ENCODE peak calls at places on chromosomes 4 and X, in ten cellular contexts. K is GM23338, H is HCT116, J is cardiac muscle cell, T is glutamatergic neuron, C is fibroblast of mammary gland, Y is neural crest cell, B is AG09319, V is cardiac fibroblast, M is foreskin fibroblast. E is an unnamed sample.

GRCh38 chr4:10121568-10122097 is 5.0 kb upstream of the WDR1 start:
- DNase-seq in B (no peak), K (no peak), J (no peak), C (no peak), M (no peak), Y (no peak), T (no peak), H (no peak), V (no peak), E (no peak)

GRCh38 chrX:135099493-135099783 is 20.9 kb downstream of the ETDB start:
- DNase-seq in M (no peak), B (no peak), C (no peak), J (no peak), K (no peak), V (no peak), T (no peak), Y (no peak), H (no peak), E (no peak)

GRCh38 chrX:155262970-155263754 is 1.1 kb downstream of the RAB39B start:
- DNase-seq in J (no peak), C (no peak), K (no peak), M (no peak), Y (no peak), V (no peak), T (no peak), H (no peak), B (no peak), E (no peak)

GRCh38 chrX:53479295-53479694 is 45.1 kb upstream of the HSD17B10 start:
- DNase-seq in H (no peak), J (no peak), V (peak; percentile 6), T (no peak), C (no peak), Y (no peak), B (no peak), M (no peak), K (peak; percentile 63), E (no peak)

GRCh38 chr4:145260091-145260490 is 79.7 kb upstream of the OTUD4 start:
- DNase-seq in H (no peak), Y (no peak), M (no peak), K (peak; percentile 74), J (no peak), T (no peak), V (no peak), B (no peak), C (no peak), E (no peak)

GRCh38 chrX:92260102-92260501 is 480.9 kb downstream of the PCDH11X start:
- DNase-seq in H (no peak), B (no peak), M (no peak), V (no peak), J (no peak), K (peak; percentile 67), T (no peak), Y (no peak), C (no peak), E (no peak)

GRCh38 chrX:9913041-9913440 is 54.1 kb upstream of the CLDN34 start:
- DNase-seq in Y (no peak), C (peak; percentile 33), T (no peak), K (no peak), V (no peak), J (no peak), H (no peak), M (no peak), B (no peak), E (no peak)

GRCh38 chrX:41588271-41588670 is 100.5 kb upstream of the GPR34 start:
- DNase-seq in M (no peak), V (no peak), K (no peak), C (no peak), B (no peak), Y (no peak), T (no peak), H (no peak), J (no peak), E (no peak)

GRCh38 chr4:108018038-108018883 is 28.6 kb downstream of the HADH start:
- DNase-seq in J (peak; percentile 82), B (peak; percentile 44), M (peak; percentile 73), V (peak; percentile 87), Y (peak; percentile 90), T (peak; percentile 89), C (peak; percentile 80), K (peak; percentile 88), H (peak; percentile 55), E (peak; percentile 39)

GRCh38 chrX:10356979-10357378 is 200.2 kb downstream of the CLCN4 start:
- DNase-seq in T (no peak), C (peak; percentile 68), K (no peak), B (no peak), V (no peak), H (no peak), M (peak; percentile 9), Y (no peak), J (no peak), E (no peak)

GRCh38 chrX:22237479-22237878 is 35.2 kb upstream of the CBLL2 start:
- DNase-seq in H (no peak), B (no peak), V (no peak), Y (no peak), M (no peak), T (no peak), K (no peak), C (no peak), J (no peak), E (no peak)

GRCh38 chrX:102517331-102517730 is 792 bp upstream of the TMSB15A start:
- DNase-seq in B (no peak), K (peak; percentile 17), Y (no peak), M (no peak), J (no peak), H (no peak), T (no peak), V (peak; percentile 3), C (peak; percentile 37), E (no peak)

GRCh38 chr4:74320559-74321118 is 12.4 kb downstream of the EPGN start:
- DNase-seq in V (peak; percentile 75), J (peak; percentile 60), B (peak; percentile 12), Y (no peak), T (no peak), H (peak; percentile 98), M (peak; percentile 26), K (peak; percentile 90), C (peak; percentile 69), E (no peak)
- TF ChIP-seq CTCF in V (peak; percentile 62), J (peak; percentile 66), B (peak; percentile 61), Y (peak; percentile 71), T (no peak), H (peak; percentile 71), M (peak; percentile 56), K (peak; percentile 75), C (peak; percentile 59), E (peak; percentile 58)

GRCh38 chr4:127997534-127998388 is 32.6 kb downstream of the ABHD18 start:
- DNase-seq in B (no peak), J (peak; percentile 14), H (no peak), C (peak; percentile 57), T (no peak), V (peak; percentile 59), K (peak; percentile 61), Y (no peak), M (no peak), E (no peak)
- TF ChIP-seq CTCF in B (no peak), J (peak; percentile 27), H (no peak), C (no peak), T (no peak), V (peak; percentile 31), K (peak; percentile 33), Y (no peak), M (no peak), E (peak; percentile 37)

GRCh38 chr4:60463846-60464502 is 736.2 kb upstream of the ADGRL3 start:
- DNase-seq in K (peak; percentile 61), C (no peak), T (no peak), M (no peak), J (peak; percentile 10), H (no peak), B (no peak), Y (no peak), V (peak; percentile 4), E (no peak)
- TF ChIP-seq CTCF in K (peak; percentile 59), C (no peak), T (peak; percentile 28), M (peak; percentile 55), J (no peak), H (peak; percentile 28), B (no peak), Y (peak; percentile 37), V (peak; percentile 58), E (peak; percentile 33)

DNA sequence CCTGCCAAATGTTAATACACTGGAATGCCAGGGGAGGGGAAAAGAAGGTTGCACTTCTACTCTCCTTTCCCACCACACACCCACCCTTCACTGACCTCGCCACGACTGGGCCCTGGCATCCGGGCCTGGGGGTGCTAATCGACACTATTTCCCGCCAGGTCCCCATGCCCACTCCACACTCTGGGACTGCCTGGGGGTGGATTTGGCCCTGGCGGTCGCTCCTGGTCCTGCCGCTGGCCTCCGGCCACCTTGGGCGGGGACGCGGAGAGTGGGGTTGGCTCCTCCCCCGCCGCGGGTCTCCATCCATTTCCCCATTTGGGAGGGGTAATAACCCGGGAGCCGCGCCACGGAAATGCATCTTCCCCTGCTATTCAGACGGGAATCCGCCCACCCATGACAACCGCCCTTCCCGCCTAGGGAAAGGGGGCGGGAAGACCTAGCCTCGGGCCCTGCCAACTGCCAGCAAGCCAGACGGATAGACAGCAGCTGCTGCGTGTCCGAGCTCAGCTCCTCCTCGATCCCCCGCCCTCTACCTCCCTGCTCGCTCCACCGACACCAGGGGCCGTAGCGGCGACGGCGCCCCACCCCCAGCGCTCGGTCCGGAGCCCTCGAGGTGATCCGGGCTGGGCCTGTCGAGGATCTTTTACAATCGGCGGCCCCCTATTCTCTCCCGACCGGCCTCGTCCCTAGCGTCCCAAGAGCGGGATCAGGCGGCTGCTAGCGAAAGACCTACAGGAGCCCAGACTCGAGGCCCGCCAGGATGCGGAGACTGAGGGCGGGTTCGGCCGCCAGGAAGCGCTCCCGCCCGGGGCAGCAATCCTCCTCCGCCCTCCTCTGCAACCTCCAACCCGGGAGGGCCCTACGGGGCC is 78.0 kb downstream of the RLIM start:
- DNase-seq in M (peak; percentile 70), K (peak; percentile 60), C (peak; percentile 85), Y (peak; percentile 53), T (peak; percentile 70), V (peak; percentile 91), B (peak; percentile 49), H (no peak), J (peak; percentile 56), E (peak; percentile 41)
- TF ChIP-seq CTCF in M (peak; percentile 26), K (peak; percentile 38), C (peak; percentile 31), Y (peak; percentile 57), T (peak; percentile 48), V (peak; percentile 46), B (peak; percentile 30), H (no peak), J (peak; percentile 41), E (no peak)

GRCh38 chr4:52665592-52665991 is 6.5 kb upstream of the USP46 start:
- DNase-seq in J (no peak), Y (no peak), C (no peak), B (no peak), K (peak; percentile 36), T (no peak), H (peak; percentile 44), V (peak; percentile 20), M (no peak), E (no peak)

GRCh38 chr4:52670121-52670520 is 11.0 kb upstream of the USP46 start:
- DNase-seq in J (no peak), T (no peak), B (no peak), V (no peak), Y (no peak), K (no peak), C (no peak), M (no peak), H (no peak), E (no peak)

GRCh38 chr4:52670739-52671138 is 11.6 kb upstream of the USP46 start:
- DNase-seq in C (no peak), V (no peak), B (no peak), M (no peak), K (no peak), Y (no peak), H (no peak), T (no peak), J (no peak), E (no peak)
- TF ChIP-seq CTCF in C (peak; percentile 1), V (no peak), B (no peak), M (no peak), K (peak; percentile 20), Y (no peak), H (no peak), T (no peak), J (no peak), E (no peak)

E was measured in D721Med.